ENCODE peak calls at places on chromosomes 4 and X, in six cellular contexts. U is heart left ventricle, C is ascending aorta, L is right cardiac atrium, Q is MM.1S, P is lung. K is an unnamed sample.

GRCh38 chr4:15855804-15856475 is 77.8 kb downstream of the CD38 start:
- DNase-seq in P (no peak), C (no peak), U (peak), L (peak), Q (no peak), K (no peak)

GRCh38 chr4:128861856-128862518 is 52.5 kb downstream of the JADE1 start:
- DNase-seq in C (no peak), P (no peak), L (no peak), U (no peak), Q (no peak), K (no peak)

GRCh38 chrX:57119416-57119815 is 1.9 kb downstream of the SPIN2B start:
- DNase-seq in U (no peak), L (no peak), Q (no peak), C (no peak), P (no peak), K (no peak)

GRCh38 chrX:13398073-13398823 is 78.4 kb upstream of the ATXN3L start:
- DNase-seq in L (no peak), C (peak), U (peak), P (peak), Q (no peak), K (peak)

GRCh38 chr4:65737672-65738071 is 67.4 kb upstream of the EPHA5 start:
- DNase-seq in L (no peak), C (no peak), Q (no peak), P (no peak), U (no peak), K (no peak)

GRCh38 chrX:120718969-120719368 is 89.1 kb upstream of the C1GALT1C1 start:
- DNase-seq in U (no peak), L (no peak), P (no peak), C (no peak), Q (no peak), K (no peak)

GRCh38 chr4:76689079-76689817 is 208.7 kb downstream of the SOWAHB start:
- DNase-seq in C (no peak), L (peak), U (peak), Q (peak), P (no peak), K (no peak)

GRCh38 chr4:89434364-89434988 is 126.9 kb upstream of the GPRIN3 start:
- DNase-seq in P (no peak), L (no peak), U (no peak), Q (peak), C (no peak), K (no peak)

GRCh38 chr4:119506761-119507160 is 121.8 kb downstream of the PDE5A start:
- DNase-seq in C (no peak), P (no peak), U (no peak), L (no peak), Q (no peak), K (no peak)

GRCh38 chrX:20373063-20373462 is 106.4 kb upstream of the RPS6KA3 start:
- DNase-seq in U (no peak), P (no peak), C (no peak), L (no peak), Q (no peak), K (no peak)

GRCh38 chrX:133544105-133544504 is 128.8 kb upstream of the GPC4 start:
- DNase-seq in P (no peak), L (no peak), U (no peak), C (no peak), Q (no peak), K (no peak)

GRCh38 chr4:83556836-83557235 is 20.9 kb downstream of the GPAT3 start:
- DNase-seq in U (no peak), P (no peak), Q (no peak), C (no peak), L (no peak), K (no peak)

GRCh38 chr4:147307896-147308680 is 172.8 kb upstream of the EDNRA start:
- DNase-seq in P (no peak), L (no peak), U (no peak), Q (no peak), C (no peak), K (no peak)

GRCh38 chr4:153465583-153465921 is 608 bp upstream of the TMEM131L start:
- DNase-seq in Q (peak), C (no peak), L (peak), P (peak), U (peak), K (no peak)

GRCh38 chr4:147689062-147689461 is 5.1 kb upstream of the PRMT9 start:
- DNase-seq in U (no peak), Q (peak), C (no peak), P (no peak), L (no peak), K (no peak)

GRCh38 chr4:2623442-2623841 is 87.0 kb downstream of the FAM193A start:
- DNase-seq in P (no peak), U (no peak), C (no peak), Q (no peak), L (no peak), K (no peak)

GRCh38 chrX:69535661-69536060 is 31.5 kb downstream of the NALF2 start:
- DNase-seq in Q (no peak), U (no peak), L (no peak), P (no peak), C (no peak), K (no peak)

GRCh38 chrX:16711219-16712115 is 1.0 kb downstream of the CTPS2 start:
- DNase-seq in C (no peak), Q (no peak), P (no peak), U (peak), L (peak), K (no peak)

GRCh38 chr4:174192943-174193342 is 90.5 kb downstream of the FBXO8 start:
- DNase-seq in P (no peak), U (no peak), Q (no peak), C (no peak), L (no peak), K (no peak)

GRCh38 chr4:155542415-155542814 is 124.2 kb upstream of the GUCY1A1 start:
- DNase-seq in L (no peak), Q (no peak), P (no peak), U (no peak), C (no peak), K (no peak)

GRCh38 chr4:165131247-165131832 is 18.7 kb upstream of the TMEM192 start:
- DNase-seq in P (peak), U (peak), L (no peak), Q (peak), C (no peak), K (peak)

GRCh38 chr4:57291911-57292310 is 181.7 kb upstream of the IGFBP7 start:
- DNase-seq in L (no peak), U (no peak), Q (no peak), P (no peak), C (no peak), K (no peak)

GRCh38 chrX:40866878-40867277 is 131.5 kb upstream of the MED14 start:
- DNase-seq in U (peak), L (no peak), C (no peak), P (no peak), Q (no peak), K (no peak)

GRCh38 chrX:42028113-42028512 is 104.8 kb upstream of the CASK start:
- DNase-seq in Q (no peak), P (no peak), U (no peak), L (no peak), C (no peak), K (no peak)

GRCh38 chrX:42023122-42023521 is 99.8 kb upstream of the CASK start:
- DNase-seq in Q (no peak), L (no peak), C (no peak), U (no peak), P (no peak), K (no peak)

GRCh38 chrX:42022158-42022557 is 98.8 kb upstream of the CASK start:
- DNase-seq in P (no peak), Q (no peak), C (no peak), U (no peak), L (no peak), K (no peak)

GRCh38 chrX:42025861-42026260 is 102.5 kb upstream of the CASK start:
- DNase-seq in P (no peak), U (no peak), L (no peak), C (no peak), Q (no peak), K (no peak)

DNA sequence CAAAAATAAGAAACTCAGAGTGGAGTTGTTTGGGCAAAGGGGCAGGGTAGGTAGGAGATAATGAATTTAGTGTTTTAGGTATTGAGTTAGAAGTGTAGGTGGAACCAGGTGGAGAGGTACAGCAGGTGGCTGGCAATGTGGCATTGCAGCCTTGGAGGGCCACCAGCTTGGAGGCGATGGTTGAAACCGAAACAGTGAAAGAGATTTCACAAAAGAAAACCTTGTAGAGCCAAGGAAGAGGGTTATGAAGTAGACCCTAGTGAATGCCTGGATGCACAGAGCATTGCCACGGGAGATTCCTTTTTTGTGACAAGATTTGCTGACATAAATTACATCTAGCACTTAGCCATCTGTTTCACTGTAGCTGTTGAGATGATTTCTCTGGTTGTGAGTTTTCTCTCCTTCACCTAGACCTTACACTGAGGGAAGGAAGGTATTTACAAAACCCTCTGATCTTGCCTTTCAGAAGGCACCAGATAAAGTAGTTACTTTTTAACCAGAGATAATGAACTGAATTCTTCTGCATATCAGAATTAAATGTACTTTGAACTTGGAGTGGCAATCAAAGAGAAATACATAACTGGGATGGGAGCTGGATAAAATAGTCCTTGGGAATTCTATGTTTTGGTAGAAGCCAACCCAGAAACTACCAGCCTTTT is 104.1 kb upstream of the CASK start:
- DNase-seq in C (no peak), L (no peak), U (no peak), P (no peak), Q (peak), K (no peak)
- H3K27ac ChIP-seq in C (no peak), L (no peak), U (no peak), P (no peak), Q (peak), K (no peak)

GRCh38 chr4:99856166-99856565 is 38.1 kb downstream of the LAMTOR3 start:
- DNase-seq in U (no peak), C (no peak), P (no peak), L (no peak), Q (no peak), K (no peak)

GRCh38 chr4:99863804-99864203 is 30.4 kb downstream of the LAMTOR3 start:
- DNase-seq in Q (no peak), C (no peak), P (no peak), L (no peak), U (no peak), K (no peak)

GRCh38 chr4:99859618-99860017 is 34.6 kb downstream of the LAMTOR3 start:
- DNase-seq in C (no peak), L (no peak), P (no peak), Q (no peak), U (no peak), K (no peak)

GRCh38 chr4:99857302-99857701 is 36.9 kb downstream of the LAMTOR3 start:
- DNase-seq in C (no peak), Q (no peak), U (no peak), L (no peak), P (no peak), K (no peak)

DNA sequence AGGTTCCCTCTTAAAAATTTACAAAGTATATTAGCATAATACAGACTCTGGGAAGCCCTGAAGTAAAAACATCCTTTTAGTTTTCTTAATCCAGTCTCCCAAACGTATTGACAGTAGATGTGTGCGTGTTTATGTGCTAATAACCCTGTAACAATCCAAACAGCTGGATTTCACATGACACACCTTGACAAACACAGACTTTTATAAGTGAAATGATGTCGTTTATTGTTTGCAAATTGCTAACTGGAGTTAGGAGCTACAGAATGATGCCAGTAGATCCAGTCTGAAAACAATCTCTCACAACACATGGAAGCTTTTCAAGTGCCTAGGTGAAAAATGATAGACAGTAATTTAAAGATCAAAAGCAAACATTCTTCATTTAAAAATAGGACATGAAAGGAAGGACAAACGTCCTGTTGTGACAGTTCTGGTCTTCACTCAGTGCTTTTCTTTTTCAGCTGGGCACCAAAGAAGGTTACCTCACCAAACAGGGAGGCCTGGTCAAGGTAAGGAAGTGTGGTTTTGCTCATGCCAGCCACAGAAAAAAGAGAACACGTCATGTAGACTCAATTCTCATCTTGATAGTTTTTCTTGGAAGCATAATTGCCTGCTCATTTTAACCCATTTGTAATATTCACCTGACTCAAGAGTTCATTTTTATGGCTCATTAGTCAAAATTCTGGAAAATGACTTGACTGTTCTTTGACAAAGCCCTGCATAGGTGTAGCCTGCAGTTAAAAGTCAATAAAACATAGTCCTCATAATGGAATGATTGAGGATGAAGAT is 32.9 kb downstream of the LAMTOR3 start:
- DNase-seq in U (no peak), P (no peak), Q (peak), C (no peak), L (no peak), K (no peak)
- H3K27ac ChIP-seq in U (no peak), P (no peak), Q (peak), C (no peak), L (no peak), K (no peak)

GRCh38 chr4:36944227-36944626 is 300.3 kb upstream of the NWD2 start:
- DNase-seq in P (no peak), Q (no peak), L (no peak), U (no peak), C (no peak), K (no peak)
- H3K27ac ChIP-seq in P (no peak), Q (no peak), L (no peak), U (no peak), C (no peak), K (no peak)

GRCh38 chrX:74450803-74451449 is 29.6 kb downstream of the SLC16A2 start:
- DNase-seq in U (no peak), P (no peak), L (no peak), Q (no peak), C (no peak), K (peak)
- H3K27ac ChIP-seq in U (no peak), P (no peak), L (no peak), Q (no peak), C (no peak), K (peak)

GRCh38 chrX:39758791-39759525 is 338.8 kb downstream of the BCOR start:
- DNase-seq in Q (no peak), L (peak), U (no peak), P (no peak), C (no peak), K (no peak)

GRCh38 chrX:39753296-39753996 is 344.3 kb downstream of the BCOR start:
- DNase-seq in P (no peak), C (no peak), L (no peak), U (no peak), Q (no peak), K (no peak)

GRCh38 chrX:39757971-39758370 is 339.8 kb downstream of the BCOR start:
- DNase-seq in C (no peak), Q (no peak), U (no peak), P (no peak), L (no peak), K (no peak)

GRCh38 chrX:39755152-39756032 is 342.4 kb downstream of the BCOR start:
- DNase-seq in C (peak), P (peak), U (peak), L (peak), Q (no peak), K (peak)

GRCh38 chrX:39756086-39756883 is 341.5 kb downstream of the BCOR start:
- DNase-seq in L (no peak), C (no peak), P (no peak), Q (no peak), U (no peak), K (no peak)
- H3K27ac ChIP-seq in L (no peak), C (peak), P (no peak), Q (no peak), U (peak), K (peak)

GRCh38 chr4:41655177-41655576 is 93.3 kb downstream of the PHOX2B start:
- DNase-seq in U (no peak), Q (no peak), L (no peak), P (no peak), C (no peak), K (no peak)
- H3K27ac ChIP-seq in U (peak), Q (no peak), L (no peak), P (peak), C (no peak), K (no peak)

DNA sequence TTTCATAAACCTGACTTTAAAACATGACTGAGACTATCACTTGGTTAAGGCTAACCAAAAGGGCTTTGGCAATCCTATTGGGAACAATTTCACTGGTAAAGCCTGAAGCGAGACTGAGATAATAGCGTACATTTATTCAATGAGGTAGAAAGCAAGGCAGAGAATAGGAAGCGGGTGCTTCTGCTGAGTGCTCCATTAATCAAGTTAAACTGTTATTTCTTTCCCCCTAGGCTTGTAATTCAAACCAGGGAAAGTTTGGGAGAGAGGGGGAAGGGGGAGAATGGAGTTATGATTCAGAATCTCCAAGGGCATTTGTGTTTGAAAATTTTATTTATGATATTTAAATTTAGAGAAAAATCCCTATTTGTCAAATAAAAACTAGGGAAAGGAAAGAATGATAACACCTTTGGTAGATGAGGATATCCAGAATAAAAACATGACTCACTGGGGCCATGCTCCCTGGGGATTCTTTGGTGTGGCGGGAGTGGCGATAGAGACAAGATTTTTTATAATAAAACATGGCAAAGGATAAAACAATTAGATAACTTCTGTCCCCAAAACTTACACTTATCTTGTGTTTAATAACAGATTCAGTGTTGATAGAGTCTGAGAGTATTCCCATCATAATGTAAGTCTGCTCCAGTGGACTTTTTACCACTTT is 34.7 kb upstream of the SORBS2 start:
- DNase-seq in P (no peak), Q (no peak), L (no peak), U (no peak), C (no peak), K (no peak)
- H3K27ac ChIP-seq in P (peak), Q (no peak), L (peak), U (peak), C (no peak), K (no peak)

DNA sequence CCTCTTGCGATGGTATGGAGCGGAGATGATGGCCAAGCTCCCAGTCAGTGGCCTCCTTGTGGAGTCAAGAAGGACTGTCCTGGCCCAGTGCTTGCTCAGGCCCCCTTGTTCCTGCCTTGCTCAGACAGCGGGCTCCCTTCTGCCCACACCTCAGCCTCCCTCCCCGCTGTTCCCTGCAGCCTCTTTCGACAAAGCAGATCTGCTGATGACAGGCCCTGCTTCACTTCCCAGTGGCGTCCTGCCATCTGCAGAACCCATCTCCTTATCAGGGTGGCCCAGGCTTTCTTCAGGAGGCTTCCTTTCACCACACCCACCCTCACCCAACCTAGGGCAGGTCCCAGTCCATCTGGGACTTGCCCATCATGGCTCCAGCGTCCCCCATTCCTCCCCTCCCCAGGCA is 80.0 kb downstream of the CLDN34 start:
- DNase-seq in L (no peak), C (no peak), Q (no peak), U (no peak), P (no peak), K (no peak)
- H3K27ac ChIP-seq in L (peak), C (peak), Q (no peak), U (peak), P (peak), K (no peak)

GRCh38 chr4:139314047-139314800 is 11.9 kb upstream of the NDUFC1 start:
- DNase-seq in C (no peak), L (no peak), Q (no peak), P (no peak), U (no peak), K (no peak)
- H3K27ac ChIP-seq in C (no peak), L (no peak), Q (no peak), P (no peak), U (no peak), K (no peak)